ENCODE peak calls at places on chromosome 6, in seven cellular contexts. U is uterus, N is body of pancreas, Q is testis, A is suprapubic skin, I is lower leg skin, H is breast epithelium. V is an unnamed sample.

GRCh38 chr6:12842126-12842525 is 125.6 kb downstream of the PHACTR1 start:
- DNase-seq in H (no peak), N (no peak), I (no peak), U (no peak), A (no peak), Q (no peak), V (no peak)

GRCh38 chr6:106501836-106502447 is 127.4 kb downstream of the RTN4IP1 start:
- DNase-seq in Q (no peak), I (no peak), U (no peak), H (no peak), A (no peak), N (no peak), V (no peak)

GRCh38 chr6:33416386-33417126 is 1.4 kb downstream of the CUTA start:
- DNase-seq in Q (no peak), H (no peak), U (no peak), I (no peak), N (no peak), A (no peak), V (no peak)

GRCh38 chr6:95364016-95364604 is 213.2 kb upstream of the MANEA start:
- DNase-seq in Q (no peak), A (no peak), U (no peak), H (no peak), N (no peak), I (no peak), V (no peak)

GRCh38 chr6:34970487-34970886 is 81.4 kb downstream of the ANKS1A start:
- DNase-seq in H (no peak), Q (no peak), U (no peak), A (no peak), N (no peak), I (no peak), V (no peak)

GRCh38 chr6:90197854-90198496 is 98.7 kb downstream of the BACH2 start:
- DNase-seq in A (no peak), I (no peak), U (no peak), H (no peak), N (peak), Q (no peak), V (no peak)

GRCh38 chr6:84773133-84773430 is 8.7 kb upstream of the TBX18 start:
- DNase-seq in H (no peak), Q (no peak), U (no peak), N (no peak), A (peak), I (no peak), V (no peak)

GRCh38 chr6:170075659-170076223 is 215.1 kb downstream of the DLL1 start:
- DNase-seq in H (peak), A (peak), N (no peak), Q (no peak), U (peak), I (no peak), V (peak)

GRCh38 chr6:42555477-42556457 is 8.1 kb upstream of the UBR2 start:
- DNase-seq in I (no peak), A (no peak), Q (no peak), U (no peak), N (no peak), H (no peak), V (no peak)

GRCh38 chr6:89323461-89324098 is 8.5 kb upstream of the GABRR2 start:
- DNase-seq in I (no peak), H (no peak), N (no peak), U (no peak), Q (no peak), A (no peak), V (no peak)

GRCh38 chr6:156809446-156810178 is 32.4 kb downstream of the ARID1B start:
- DNase-seq in Q (no peak), A (no peak), H (no peak), I (no peak), N (no peak), U (no peak), V (no peak)

GRCh38 chr6:1468126-1468525 is 78.8 kb downstream of the FOXF2 start:
- DNase-seq in H (no peak), A (no peak), Q (no peak), U (no peak), N (no peak), I (no peak), V (no peak)

GRCh38 chr6:157631838-157632237 is 191.2 kb upstream of the SNX9 start:
- DNase-seq in A (no peak), I (no peak), Q (no peak), N (no peak), H (no peak), U (no peak), V (no peak)

DNA sequence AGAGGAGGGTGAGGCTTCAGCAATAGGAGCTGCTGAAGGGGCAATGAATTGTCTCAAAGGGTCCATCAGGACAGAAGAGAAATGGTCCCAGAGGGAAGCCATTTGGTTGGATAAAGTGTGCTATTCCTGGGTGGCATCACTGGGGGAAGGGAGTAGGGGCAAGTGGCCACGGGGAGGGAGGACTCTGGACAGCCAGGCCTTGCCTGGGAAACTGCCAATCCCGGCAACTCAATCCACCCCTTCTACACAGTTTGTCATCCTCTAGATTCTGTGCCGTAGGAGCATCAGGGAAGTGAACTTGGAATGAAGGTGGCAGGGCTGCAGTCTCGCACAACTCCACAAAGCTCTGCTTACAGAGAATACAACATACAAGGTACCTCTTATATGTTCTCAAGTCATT is 59.5 kb upstream of the RIPOR2 start:
- DNase-seq in Q (no peak), I (no peak), N (no peak), U (no peak), H (no peak), A (no peak), V (no peak)
- TF ChIP-seq POLR2A in Q (no peak), I (no peak), N (no peak), U (no peak), H (no peak), A (no peak), V (no peak)

GRCh38 chr6:44249082-44249748 is 2.3 kb downstream of the HSP90AB1 start:
- DNase-seq in A (no peak), N (no peak), H (no peak), U (no peak), I (no peak), Q (no peak), V (no peak)
- TF ChIP-seq POLR2A in A (no peak), N (no peak), H (no peak), U (no peak), I (no peak), Q (no peak), V (no peak)

DNA sequence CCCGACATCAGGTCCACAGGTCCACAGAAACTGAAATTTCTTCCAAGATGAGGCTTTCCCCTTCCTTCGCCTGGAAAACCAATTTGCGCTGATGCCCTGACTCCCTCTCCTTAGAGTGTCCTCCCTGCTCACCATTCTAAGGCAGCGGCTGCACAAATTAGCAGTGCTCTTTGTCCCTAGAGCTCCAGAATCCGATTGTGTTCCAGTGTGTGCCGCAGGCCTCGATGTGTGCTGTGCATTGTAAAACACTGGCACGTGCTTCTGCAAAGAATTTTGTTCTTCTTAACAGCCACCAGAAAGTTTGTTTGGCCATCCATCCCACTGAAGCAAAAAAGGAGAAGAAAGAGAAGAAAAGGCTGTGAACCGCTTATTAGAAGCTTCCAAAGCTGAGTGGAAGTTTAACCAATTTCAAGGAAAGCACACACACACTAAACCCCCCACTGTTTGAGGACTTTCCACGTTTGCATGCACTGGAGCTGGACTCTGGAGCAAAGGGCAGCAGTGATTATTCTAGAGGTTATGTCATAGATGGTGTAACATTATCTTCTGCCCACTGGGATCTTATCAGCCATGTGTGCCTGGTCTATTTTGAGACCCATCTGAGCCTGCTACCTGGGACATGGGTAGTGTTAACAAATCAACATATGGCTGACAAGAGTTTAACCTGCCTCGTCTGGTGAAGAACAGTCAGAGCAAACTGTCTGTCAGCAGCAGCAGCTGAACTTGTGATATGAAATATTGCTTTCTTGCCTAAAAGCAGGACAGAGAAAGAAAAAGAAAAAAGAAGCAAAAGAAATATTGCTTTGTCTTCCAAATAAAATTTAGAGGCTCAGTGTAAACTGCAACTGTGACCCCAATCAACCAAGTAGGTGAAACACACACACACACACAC is 64.9 kb upstream of the RREB1 start:
- DNase-seq in N (peak), Q (no peak), I (no peak), A (no peak), H (no peak), U (no peak), V (no peak)
- TF ChIP-seq POLR2A in N (no peak), Q (no peak), I (no peak), A (no peak), H (no peak), U (no peak), V (no peak)

GRCh38 chr6:31836676-31837611 is 9.4 kb downstream of the HSPA1B start:
- DNase-seq in Q (no peak), I (no peak), U (no peak), H (no peak), A (no peak), N (no peak), V (no peak)

GRCh38 chr6:31834704-31835375 is 7.3 kb downstream of the HSPA1B start:
- DNase-seq in U (peak), H (peak), N (peak), Q (peak), A (peak), I (no peak), V (peak)

GRCh38 chr6:31836036-31836675 is 8.6 kb downstream of the HSPA1B start:
- DNase-seq in N (no peak), U (no peak), H (no peak), Q (no peak), I (no peak), A (no peak), V (peak)

GRCh38 chr6:31831350-31832215 is 4.0 kb downstream of the HSPA1B start:
- DNase-seq in H (no peak), N (peak), A (no peak), I (no peak), U (no peak), Q (no peak), V (no peak)

GRCh38 chr6:31834367-31834703 is 6.8 kb downstream of the HSPA1B start:
- DNase-seq in I (peak), A (peak), Q (peak), H (peak), U (peak), N (peak), V (peak)
- TF ChIP-seq POLR2A in I (no peak), A (no peak), Q (no peak), H (no peak), U (peak), N (peak), V (peak)

V was measured in ovary.